ENCODE peak calls at places on chromosome 3, in seven cellular contexts. One of them, this sample, is unnamed.

GRCh38 chr3:140276698-140277097 is 341.7 kb downstream of the CLSTN2 start:
- DNase-seq in EL: no peak
- DNase-seq in left ventricle myocardium superior: no peak
- DNase-seq in WERI-Rb-1: peak
- DNase-seq in SHP77: peak
- DNase-seq in activated T-cell treated with anti-CD3 and anti-CD28 coated beads for 48 hours: no peak
- DNase-seq in breast epithelium: no peak
- DNase-seq in this sample: no peak

GRCh38 chr3:182491571-182491970 is 301.7 kb upstream of the ATP11B start:
- DNase-seq in EL: no peak
- DNase-seq in left ventricle myocardium superior: no peak
- DNase-seq in WERI-Rb-1: no peak
- DNase-seq in SHP77: peak
- DNase-seq in activated T-cell treated with anti-CD3 and anti-CD28 coated beads for 48 hours: no peak
- DNase-seq in breast epithelium: no peak
- DNase-seq in this sample: no peak

GRCh38 chr3:50194128-50194902 is 2.9 kb downstream of the GNAT1 start:
- DNase-seq in EL: peak
- DNase-seq in left ventricle myocardium superior: peak
- DNase-seq in WERI-Rb-1: peak
- DNase-seq in SHP77: peak
- DNase-seq in activated T-cell treated with anti-CD3 and anti-CD28 coated beads for 48 hours: peak
- DNase-seq in breast epithelium: peak
- DNase-seq in this sample: peak

GRCh38 chr3:29893024-29893554 is 612.2 kb downstream of the RBMS3 start:
- DNase-seq in EL: no peak
- DNase-seq in left ventricle myocardium superior: no peak
- DNase-seq in WERI-Rb-1: no peak
- DNase-seq in SHP77: no peak
- DNase-seq in activated T-cell treated with anti-CD3 and anti-CD28 coated beads for 48 hours: no peak
- DNase-seq in breast epithelium: no peak
- DNase-seq in this sample: no peak

GRCh38 chr3:42498034-42498433 is 4.4 kb upstream of the VIPR1 start:
- DNase-seq in EL: no peak
- DNase-seq in left ventricle myocardium superior: no peak
- DNase-seq in WERI-Rb-1: peak
- DNase-seq in SHP77: no peak
- DNase-seq in activated T-cell treated with anti-CD3 and anti-CD28 coated beads for 48 hours: no peak
- DNase-seq in breast epithelium: no peak
- DNase-seq in this sample: no peak

GRCh38 chr3:43156812-43157455 is 51.1 kb upstream of the POMGNT2 start:
- DNase-seq in EL: no peak
- DNase-seq in left ventricle myocardium superior: no peak
- DNase-seq in WERI-Rb-1: no peak
- DNase-seq in SHP77: no peak
- DNase-seq in activated T-cell treated with anti-CD3 and anti-CD28 coated beads for 48 hours: no peak
- DNase-seq in breast epithelium: no peak
- DNase-seq in this sample: no peak

GRCh38 chr3:172218350-172219323 is 179.3 kb downstream of the FNDC3B start:
- DNase-seq in EL: peak
- DNase-seq in left ventricle myocardium superior: no peak
- DNase-seq in WERI-Rb-1: no peak
- DNase-seq in SHP77: no peak
- DNase-seq in activated T-cell treated with anti-CD3 and anti-CD28 coated beads for 48 hours: no peak
- DNase-seq in breast epithelium: no peak
- DNase-seq in this sample: no peak

GRCh38 chr3:188271226-188271894 is 117.4 kb downstream of the LPP start:
- DNase-seq in EL: no peak
- DNase-seq in left ventricle myocardium superior: no peak
- DNase-seq in WERI-Rb-1: no peak
- DNase-seq in SHP77: no peak
- DNase-seq in activated T-cell treated with anti-CD3 and anti-CD28 coated beads for 48 hours: no peak
- DNase-seq in breast epithelium: no peak
- DNase-seq in this sample: no peak

GRCh38 chr3:187041362-187042061 is 97.8 kb downstream of the RPL39L start:
- DNase-seq in EL: peak
- DNase-seq in left ventricle myocardium superior: no peak
- DNase-seq in WERI-Rb-1: no peak
- DNase-seq in SHP77: no peak
- DNase-seq in activated T-cell treated with anti-CD3 and anti-CD28 coated beads for 48 hours: no peak
- DNase-seq in breast epithelium: no peak
- DNase-seq in this sample: no peak

GRCh38 chr3:79086514-79086913 is 681.3 kb downstream of the ROBO1 start:
- DNase-seq in EL: peak
- DNase-seq in left ventricle myocardium superior: no peak
- DNase-seq in WERI-Rb-1: peak
- DNase-seq in SHP77: peak
- DNase-seq in activated T-cell treated with anti-CD3 and anti-CD28 coated beads for 48 hours: no peak
- DNase-seq in breast epithelium: no peak
- DNase-seq in this sample: no peak

GRCh38 chr3:56411147-56411546 is 57.1 kb downstream of the ERC2 start:
- DNase-seq in EL: no peak
- DNase-seq in left ventricle myocardium superior: no peak
- DNase-seq in WERI-Rb-1: no peak
- DNase-seq in SHP77: no peak
- DNase-seq in activated T-cell treated with anti-CD3 and anti-CD28 coated beads for 48 hours: no peak
- DNase-seq in breast epithelium: no peak
- DNase-seq in this sample: no peak

GRCh38 chr3:5136619-5137429 is 14.7 kb downstream of the ARL8B start:
- DNase-seq in EL: peak
- DNase-seq in left ventricle myocardium superior: no peak
- DNase-seq in WERI-Rb-1: no peak
- DNase-seq in SHP77: no peak
- DNase-seq in activated T-cell treated with anti-CD3 and anti-CD28 coated beads for 48 hours: no peak
- DNase-seq in breast epithelium: no peak
- DNase-seq in this sample: no peak

GRCh38 chr3:104596551-104596950 is 770.2 kb upstream of the ALCAM start:
- DNase-seq in EL: peak
- DNase-seq in left ventricle myocardium superior: no peak
- DNase-seq in WERI-Rb-1: peak
- DNase-seq in SHP77: peak
- DNase-seq in activated T-cell treated with anti-CD3 and anti-CD28 coated beads for 48 hours: no peak
- DNase-seq in breast epithelium: no peak
- DNase-seq in this sample: no peak

GRCh38 chr3:194292331-194292730 is 58.8 kb downstream of the CPN2 start:
- DNase-seq in EL: no peak
- DNase-seq in left ventricle myocardium superior: no peak
- DNase-seq in WERI-Rb-1: no peak
- DNase-seq in SHP77: no peak
- DNase-seq in activated T-cell treated with anti-CD3 and anti-CD28 coated beads for 48 hours: no peak
- DNase-seq in breast epithelium: no peak
- DNase-seq in this sample: no peak

GRCh38 chr3:179852117-179852886 is 184.4 kb downstream of the PEX5L start:
- DNase-seq in EL: peak
- DNase-seq in left ventricle myocardium superior: no peak
- DNase-seq in WERI-Rb-1: no peak
- DNase-seq in SHP77: no peak
- DNase-seq in activated T-cell treated with anti-CD3 and anti-CD28 coated beads for 48 hours: no peak
- DNase-seq in breast epithelium: no peak
- DNase-seq in this sample: peak

GRCh38 chr3:13492048-13492447 is 11.9 kb downstream of the HDAC11 start:
- DNase-seq in EL: no peak
- DNase-seq in left ventricle myocardium superior: no peak
- DNase-seq in WERI-Rb-1: no peak
- DNase-seq in SHP77: no peak
- DNase-seq in activated T-cell treated with anti-CD3 and anti-CD28 coated beads for 48 hours: no peak
- DNase-seq in breast epithelium: no peak
- DNase-seq in this sample: no peak

GRCh38 chr3:46123646-46124045 is 84.5 kb downstream of the CCR1 start:
- DNase-seq in EL: no peak
- DNase-seq in left ventricle myocardium superior: no peak
- DNase-seq in WERI-Rb-1: no peak
- DNase-seq in SHP77: no peak
- DNase-seq in activated T-cell treated with anti-CD3 and anti-CD28 coated beads for 48 hours: no peak
- DNase-seq in breast epithelium: no peak
- DNase-seq in this sample: no peak

GRCh38 chr3:143135150-143135549 is 15.6 kb downstream of the CHST2 start:
- DNase-seq in EL: peak
- DNase-seq in left ventricle myocardium superior: no peak
- DNase-seq in WERI-Rb-1: no peak
- DNase-seq in SHP77: no peak
- DNase-seq in activated T-cell treated with anti-CD3 and anti-CD28 coated beads for 48 hours: no peak
- DNase-seq in breast epithelium: no peak
- DNase-seq in this sample: no peak

GRCh38 chr3:12891391-12891984 is 50.1 kb upstream of the RPL32 start:
- DNase-seq in EL: no peak
- DNase-seq in left ventricle myocardium superior: no peak
- DNase-seq in WERI-Rb-1: no peak
- DNase-seq in SHP77: no peak
- DNase-seq in activated T-cell treated with anti-CD3 and anti-CD28 coated beads for 48 hours: no peak
- DNase-seq in breast epithelium: no peak
- DNase-seq in this sample: no peak

GRCh38 chr3:11021611-11022011 is 29.1 kb downstream of the SLC6A1 start:
- DNase-seq in EL: no peak
- DNase-seq in left ventricle myocardium superior: no peak
- DNase-seq in WERI-Rb-1: no peak
- DNase-seq in SHP77: no peak
- DNase-seq in activated T-cell treated with anti-CD3 and anti-CD28 coated beads for 48 hours: no peak
- DNase-seq in breast epithelium: no peak
- DNase-seq in this sample: no peak

GRCh38 chr3:30628931-30629590 is 22.7 kb downstream of the TGFBR2 start:
- DNase-seq in EL: no peak
- DNase-seq in left ventricle myocardium superior: no peak
- DNase-seq in WERI-Rb-1: no peak
- DNase-seq in SHP77: no peak
- DNase-seq in activated T-cell treated with anti-CD3 and anti-CD28 coated beads for 48 hours: no peak
- DNase-seq in breast epithelium: no peak
- DNase-seq in this sample: no peak

GRCh38 chr3:135905058-135905724 is 60.3 kb upstream of the PPP2R3A start:
- DNase-seq in EL: peak
- DNase-seq in left ventricle myocardium superior: no peak
- DNase-seq in WERI-Rb-1: no peak
- DNase-seq in SHP77: peak
- DNase-seq in activated T-cell treated with anti-CD3 and anti-CD28 coated beads for 48 hours: no peak
- DNase-seq in breast epithelium: no peak
- DNase-seq in this sample: no peak

GRCh38 chr3:33115024-33115768 is 1.4 kb downstream of the CRTAP start:
- DNase-seq in EL: peak
- DNase-seq in left ventricle myocardium superior: peak
- DNase-seq in WERI-Rb-1: no peak
- DNase-seq in SHP77: no peak
- DNase-seq in activated T-cell treated with anti-CD3 and anti-CD28 coated beads for 48 hours: no peak
- DNase-seq in breast epithelium: no peak
- DNase-seq in this sample: no peak